ENCODE peak calls at places on chromosomes 3 and 15, in ten cellular contexts. Z, U, I, N, A, G, T, K, P and D are unnamed samples.
A peak's percentile ranks its signal among the peaks of the same experiment; 100 is the strongest.

GRCh38 chr3:16456784-16457415 is 56.6 kb downstream of the RFTN1 start:
- DNase-seq in A (no peak), Z (no peak), P (peak; percentile 39), I (no peak), K (no peak), G (no peak), T (no peak), N (peak; percentile 92), U (no peak), D (no peak)

GRCh38 chr3:167657684-167658225 is 4.0 kb upstream of the WDR49 start:
- DNase-seq in I (no peak), P (no peak), A (no peak), G (no peak), U (no peak), N (no peak), K (no peak), Z (no peak), T (no peak), D (peak; percentile 76)

GRCh38 chr3:47419083-47420043 is 38.5 kb downstream of the PTPN23 start:
- DNase-seq in T (no peak), Z (no peak), N (no peak), I (no peak), U (no peak), G (no peak), P (no peak), A (no peak), K (no peak), D (no peak)

GRCh38 chr15:68208641-68209240 is 3.6 kb upstream of the CALML4 start:
- DNase-seq in I (peak; percentile 6), A (no peak), N (no peak), P (no peak), U (no peak), K (no peak), T (no peak), G (no peak), Z (no peak), D (no peak)

GRCh38 chr3:79871656-79872055 is 103.9 kb upstream of the ROBO1 start:
- DNase-seq in G (no peak), A (no peak), T (no peak), N (no peak), P (no peak), U (no peak), Z (no peak), I (no peak), K (no peak), D (no peak)

GRCh38 chr15:36959746-36960145 is 140.6 kb downstream of the MEIS2 start:
- DNase-seq in A (no peak), G (no peak), Z (no peak), T (no peak), I (no peak), K (no peak), P (no peak), U (no peak), N (peak; percentile 33), D (no peak)

GRCh38 chr3:25945836-25946235 is 155.9 kb downstream of the OXSM start:
- DNase-seq in T (no peak), P (no peak), I (no peak), U (no peak), A (no peak), N (no peak), K (no peak), Z (no peak), G (no peak), D (no peak)

GRCh38 chr3:106728315-106728821 is 648.9 kb upstream of the CCDC54 start:
- DNase-seq in N (peak; percentile 81), G (no peak), U (no peak), K (no peak), P (no peak), I (no peak), T (no peak), Z (peak; percentile 73), A (no peak), D (no peak)

GRCh38 chr3:127486337-127486944 is 104.1 kb downstream of the TPRA1 start:
- DNase-seq in Z (no peak), T (no peak), K (no peak), U (no peak), G (peak; percentile 17), P (no peak), I (no peak), N (no peak), A (no peak), D (no peak)

GRCh38 chr3:150699068-150699635 is 4.6 kb downstream of the ERICH6 start:
- DNase-seq in A (no peak), P (no peak), U (no peak), N (peak; percentile 66), I (no peak), K (no peak), Z (no peak), G (no peak), T (no peak), D (peak; percentile 30)

DNA sequence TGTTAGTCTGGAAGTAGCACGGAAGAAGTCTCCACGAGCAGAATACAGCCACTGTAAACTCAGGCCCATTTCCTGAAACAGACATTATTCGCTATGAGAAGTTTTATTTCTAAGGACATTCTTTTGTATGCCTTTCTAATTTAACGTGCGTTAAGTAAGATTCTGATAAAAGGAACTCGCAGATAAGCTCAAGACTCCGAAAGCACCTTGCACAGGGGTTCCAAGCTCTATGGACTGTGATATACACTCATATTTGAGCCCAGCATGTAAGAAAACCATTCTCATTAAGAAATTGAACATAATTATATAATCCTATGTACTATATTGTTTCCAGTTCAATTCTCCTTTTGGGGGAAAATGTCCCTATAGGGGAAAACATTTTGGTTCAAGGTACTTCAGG is 28.4 kb downstream of the TFRC start:
- DNase-seq in P (no peak), Z (no peak), K (no peak), U (no peak), I (no peak), A (no peak), G (no peak), T (no peak), N (no peak), D (no peak)
- H3K36me3 ChIP-seq in P (peaks cover 15% of the 10 kb centered on the region), Z (peaks cover 53% of the 10 kb centered on the region), K (peaks cover 60% of the 10 kb centered on the region), U (peaks cover 52% of the 10 kb centered on the region), I (peaks cover 100% of the 10 kb centered on the region), A (peaks cover 84% of the 10 kb centered on the region), G (peaks cover 99% of the 10 kb centered on the region), T (peaks cover 100% of the 10 kb centered on the region), N (peaks cover 42% of the 10 kb centered on the region), D (peaks cover 52% of the 10 kb centered on the region)

GRCh38 chr3:57252404-57252803 is 24.9 kb downstream of the APPL1 start:
- DNase-seq in K (no peak), A (no peak), P (no peak), Z (no peak), U (no peak), I (no peak), T (no peak), G (no peak), N (peak; percentile 22), D (no peak)

GRCh38 chr3:57261929-57262328 is 30.6 kb downstream of the ASB14 start:
- DNase-seq in U (no peak), N (no peak), P (no peak), G (no peak), T (no peak), K (no peak), Z (no peak), A (no peak), I (no peak), D (no peak)

GRCh38 chr3:57257678-57258077 is 30.1 kb downstream of the APPL1 start:
- DNase-seq in I (no peak), N (no peak), A (no peak), Z (no peak), P (no peak), U (no peak), G (no peak), T (no peak), K (no peak), D (no peak)

GRCh38 chr3:57261119-57261518 is 31.4 kb downstream of the ASB14 start:
- DNase-seq in N (no peak), T (no peak), U (no peak), K (no peak), P (no peak), G (no peak), Z (no peak), A (no peak), I (no peak), D (no peak)

DNA sequence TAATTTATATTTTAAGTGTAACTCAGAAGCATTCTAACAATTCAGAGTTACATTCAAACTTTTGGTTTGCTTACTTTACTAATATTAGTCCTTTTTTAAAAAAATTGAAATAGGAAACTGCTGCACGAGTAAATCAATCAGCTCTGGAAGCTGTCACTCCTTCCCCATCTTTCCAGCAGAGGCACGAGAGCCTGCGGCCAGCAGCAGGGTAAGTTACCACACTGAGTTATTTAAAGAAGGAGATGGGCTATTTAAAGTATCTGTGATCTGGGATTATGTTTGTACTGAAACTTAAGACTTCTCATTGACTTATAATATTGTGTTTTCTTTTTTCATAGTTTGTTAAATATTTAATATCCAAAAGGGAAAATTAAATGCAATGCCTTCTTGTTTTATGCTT is 29.3 kb downstream of the APPL1 start:
- DNase-seq in A (peak; percentile 27), P (no peak), G (no peak), T (no peak), N (no peak), K (no peak), I (peak; percentile 46), U (no peak), Z (no peak), D (no peak)
- H3K36me3 ChIP-seq in A (peaks cover 38% of the 10 kb centered on the region), P (peaks cover 4% of the 10 kb centered on the region), G (peaks cover 84% of the 10 kb centered on the region), T (peaks cover 59% of the 10 kb centered on the region), N (peaks cover 9% of the 10 kb centered on the region), K (peaks cover 30% of the 10 kb centered on the region), I (peaks cover 89% of the 10 kb centered on the region), U (peaks cover 21% of the 10 kb centered on the region), Z (peaks cover 6% of the 10 kb centered on the region), D (peaks cover 12% of the 10 kb centered on the region)

GRCh38 chr15:26378304-26378703 is 394.6 kb downstream of the GABRB3 start:
- DNase-seq in T (no peak), P (no peak), N (no peak), I (no peak), U (no peak), K (no peak), A (no peak), Z (no peak), G (no peak), D (no peak)

GRCh38 chr15:26382416-26383086 is 390.3 kb downstream of the GABRB3 start:
- DNase-seq in N (no peak), A (no peak), K (no peak), U (no peak), Z (no peak), I (no peak), T (no peak), G (no peak), P (no peak), D (no peak)
- H3K36me3 ChIP-seq in N (no peaks in the 10 kb centered on the region), A (no peaks in the 10 kb centered on the region), K (no peaks in the 10 kb centered on the region), U (no peaks in the 10 kb centered on the region), Z (no peaks in the 10 kb centered on the region), I (no peaks in the 10 kb centered on the region), T (no peaks in the 10 kb centered on the region), G (no peaks in the 10 kb centered on the region), P (no peaks in the 10 kb centered on the region), D (no peaks in the 10 kb centered on the region)

DNA sequence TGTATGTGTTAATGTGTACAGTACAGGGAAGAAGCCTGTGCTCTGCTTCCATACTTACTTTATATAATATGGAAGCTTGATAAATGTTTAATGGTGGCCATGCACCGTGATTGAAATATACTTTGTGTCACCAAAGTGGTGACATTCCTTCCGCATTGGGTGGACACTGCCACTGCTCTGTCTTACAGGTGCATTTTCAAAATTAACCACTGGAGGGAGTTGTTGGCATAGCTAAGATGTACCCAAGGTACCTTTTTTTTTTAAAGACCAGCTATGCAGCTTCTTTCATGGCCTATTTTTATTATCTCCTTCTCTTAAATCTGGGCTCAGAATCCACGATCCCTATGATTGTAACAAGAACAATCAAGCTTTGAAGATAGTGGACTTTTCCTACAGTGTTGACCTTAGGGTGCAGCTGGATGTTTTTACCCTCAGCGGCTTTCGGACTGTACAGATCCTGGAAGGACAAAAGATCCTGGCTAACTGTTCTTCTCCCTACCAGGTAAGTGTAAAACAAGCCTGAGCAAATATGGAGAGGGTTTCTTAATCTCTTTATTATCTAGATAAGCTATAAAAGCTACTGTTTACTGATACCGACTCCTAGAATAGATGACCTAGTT is 21.6 kb upstream of the PAK6 start:
- DNase-seq in Z (no peak), I (no peak), U (no peak), K (peak; percentile 86), A (no peak), T (peak; percentile 10), N (peak; percentile 80), G (peak; percentile 46), P (peak; percentile 81), D (peak; percentile 80)
- H3K36me3 ChIP-seq in Z (peaks cover 5% of the 10 kb centered on the region), I (no peaks in the 10 kb centered on the region), U (no peaks in the 10 kb centered on the region), K (no peaks in the 10 kb centered on the region), A (no peaks in the 10 kb centered on the region), T (no peaks in the 10 kb centered on the region), N (no peaks in the 10 kb centered on the region), G (no peaks in the 10 kb centered on the region), P (no peaks in the 10 kb centered on the region), D (no peaks in the 10 kb centered on the region)